ENCODE peak calls at places on chromosomes 1 and 21, in ten cellular contexts. One of them, this sample, is unnamed. For H3K4me1, the result is how much of the 10 kb centered on the place peaks cover.

GRCh38 chr1:172882385-172882784 is 168.4 kb downstream of the TNFSF18 start:
- DNase-seq in upper lobe of right lung: no peak
- DNase-seq in mammary epithelial cell: no peak
- DNase-seq in kidney: no peak
- DNase-seq in IMR-90: no peak
- DNase-seq in transverse colon: no peak
- DNase-seq in testis: no peak
- DNase-seq in pancreas: no peak
- DNase-seq in hepatocyte: no peak
- DNase-seq in prostate gland: no peak
- DNase-seq in this sample: no peak

GRCh38 chr1:197343663-197344273 is 75.7 kb downstream of the CRB1 start:
- DNase-seq in upper lobe of right lung: no peak
- DNase-seq in mammary epithelial cell: no peak
- DNase-seq in kidney: no peak
- DNase-seq in IMR-90: no peak
- DNase-seq in transverse colon: no peak
- DNase-seq in testis: peak
- DNase-seq in pancreas: no peak
- DNase-seq in hepatocyte: no peak
- DNase-seq in prostate gland: no peak
- DNase-seq in this sample: no peak

GRCh38 chr1:74712863-74713262 is 20.0 kb downstream of the CRYZ start:
- DNase-seq in upper lobe of right lung: no peak
- DNase-seq in mammary epithelial cell: no peak
- DNase-seq in kidney: no peak
- DNase-seq in IMR-90: peak
- DNase-seq in transverse colon: no peak
- DNase-seq in testis: no peak
- DNase-seq in pancreas: no peak
- DNase-seq in hepatocyte: no peak
- DNase-seq in prostate gland: no peak
- DNase-seq in this sample: no peak

GRCh38 chr1:19758227-19758830 is 41.4 kb downstream of the TMCO4 start:
- DNase-seq in upper lobe of right lung: peak
- DNase-seq in mammary epithelial cell: peak
- DNase-seq in kidney: no peak
- DNase-seq in IMR-90: peak
- DNase-seq in transverse colon: no peak
- DNase-seq in testis: no peak
- DNase-seq in pancreas: no peak
- DNase-seq in hepatocyte: peak
- DNase-seq in prostate gland: no peak
- DNase-seq in this sample: no peak

GRCh38 chr21:21268061-21268471 is 269.9 kb downstream of the NCAM2 start:
- DNase-seq in upper lobe of right lung: no peak
- DNase-seq in mammary epithelial cell: no peak
- DNase-seq in kidney: no peak
- DNase-seq in IMR-90: peak
- DNase-seq in transverse colon: no peak
- DNase-seq in testis: peak
- DNase-seq in pancreas: no peak
- DNase-seq in hepatocyte: no peak
- DNase-seq in prostate gland: no peak
- DNase-seq in this sample: no peak

GRCh38 chr1:29475256-29475800 is 239.0 kb downstream of the PTPRU start:
- DNase-seq in upper lobe of right lung: no peak
- DNase-seq in mammary epithelial cell: no peak
- DNase-seq in kidney: no peak
- DNase-seq in IMR-90: no peak
- DNase-seq in transverse colon: no peak
- DNase-seq in testis: no peak
- DNase-seq in pancreas: no peak
- DNase-seq in hepatocyte: no peak
- DNase-seq in prostate gland: no peak
- DNase-seq in this sample: no peak

GRCh38 chr1:81812712-81813111 is 12.0 kb downstream of the ADGRL2 start:
- DNase-seq in upper lobe of right lung: no peak
- DNase-seq in mammary epithelial cell: no peak
- DNase-seq in kidney: no peak
- DNase-seq in IMR-90: peak
- DNase-seq in transverse colon: no peak
- DNase-seq in testis: no peak
- DNase-seq in pancreas: no peak
- DNase-seq in hepatocyte: no peak
- DNase-seq in prostate gland: no peak
- DNase-seq in this sample: no peak

GRCh38 chr1:172654535-172654934 is 4.4 kb upstream of the FASLG start:
- DNase-seq in upper lobe of right lung: no peak
- DNase-seq in mammary epithelial cell: peak
- DNase-seq in kidney: no peak
- DNase-seq in IMR-90: peak
- DNase-seq in transverse colon: no peak
- DNase-seq in testis: no peak
- DNase-seq in pancreas: no peak
- DNase-seq in hepatocyte: peak
- DNase-seq in prostate gland: no peak
- DNase-seq in this sample: no peak

GRCh38 chr1:213104604-213105003 is 53.6 kb downstream of the RPS6KC1 start:
- DNase-seq in upper lobe of right lung: no peak
- DNase-seq in mammary epithelial cell: no peak
- DNase-seq in kidney: no peak
- DNase-seq in IMR-90: no peak
- DNase-seq in transverse colon: no peak
- DNase-seq in testis: no peak
- DNase-seq in pancreas: no peak
- DNase-seq in hepatocyte: no peak
- DNase-seq in prostate gland: no peak
- DNase-seq in this sample: no peak

GRCh38 chr1:157105988-157106812 is 6.6 kb upstream of the ETV3L start:
- DNase-seq in upper lobe of right lung: peak
- DNase-seq in mammary epithelial cell: peak
- DNase-seq in kidney: no peak
- DNase-seq in IMR-90: peak
- DNase-seq in transverse colon: peak
- DNase-seq in testis: no peak
- DNase-seq in pancreas: peak
- DNase-seq in hepatocyte: peak
- DNase-seq in prostate gland: no peak
- DNase-seq in this sample: no peak

GRCh38 chr1:109825774-109826173 is 62.1 kb upstream of the EPS8L3 start:
- DNase-seq in upper lobe of right lung: no peak
- DNase-seq in mammary epithelial cell: no peak
- DNase-seq in kidney: no peak
- DNase-seq in IMR-90: no peak
- DNase-seq in transverse colon: no peak
- DNase-seq in testis: no peak
- DNase-seq in pancreas: no peak
- DNase-seq in hepatocyte: no peak
- DNase-seq in prostate gland: no peak
- DNase-seq in this sample: no peak

GRCh38 chr1:109827986-109828385 is 64.3 kb upstream of the EPS8L3 start:
- DNase-seq in upper lobe of right lung: no peak
- DNase-seq in mammary epithelial cell: no peak
- DNase-seq in kidney: no peak
- DNase-seq in IMR-90: no peak
- DNase-seq in transverse colon: no peak
- DNase-seq in testis: no peak
- DNase-seq in pancreas: no peak
- DNase-seq in hepatocyte: no peak
- DNase-seq in prostate gland: no peak
- DNase-seq in this sample: no peak

GRCh38 chr1:109826930-109827349 is 63.2 kb upstream of the EPS8L3 start:
- DNase-seq in upper lobe of right lung: peak
- DNase-seq in mammary epithelial cell: no peak
- DNase-seq in kidney: no peak
- DNase-seq in IMR-90: no peak
- DNase-seq in transverse colon: no peak
- DNase-seq in testis: peak
- DNase-seq in pancreas: no peak
- DNase-seq in hepatocyte: no peak
- DNase-seq in prostate gland: no peak
- DNase-seq in this sample: no peak

GRCh38 chr1:109827466-109827865 is 63.7 kb upstream of the EPS8L3 start:
- DNase-seq in upper lobe of right lung: no peak
- DNase-seq in mammary epithelial cell: peak
- DNase-seq in kidney: no peak
- DNase-seq in IMR-90: no peak
- DNase-seq in transverse colon: no peak
- DNase-seq in testis: no peak
- DNase-seq in pancreas: no peak
- DNase-seq in hepatocyte: no peak
- DNase-seq in prostate gland: no peak
- DNase-seq in this sample: no peak

GRCh38 chr1:109826446-109826845 is 62.7 kb upstream of the EPS8L3 start:
- DNase-seq in upper lobe of right lung: no peak
- DNase-seq in mammary epithelial cell: no peak
- DNase-seq in kidney: no peak
- DNase-seq in IMR-90: no peak
- DNase-seq in transverse colon: no peak
- DNase-seq in testis: no peak
- DNase-seq in pancreas: no peak
- DNase-seq in hepatocyte: no peak
- DNase-seq in prostate gland: no peak
- DNase-seq in this sample: no peak
- H3K4me1 ChIP-seq in upper lobe of right lung: half or more
- H3K4me1 ChIP-seq in mammary epithelial cell: under half
- H3K4me1 ChIP-seq in kidney: under half
- H3K4me1 ChIP-seq in IMR-90: under half
- H3K4me1 ChIP-seq in transverse colon: under half
- H3K4me1 ChIP-seq in testis: under half
- H3K4me1 ChIP-seq in pancreas: under half
- H3K4me1 ChIP-seq in hepatocyte: under half
- H3K4me1 ChIP-seq in prostate gland: under half
- H3K4me1 ChIP-seq in this sample: under half

GRCh38 chr1:228734881-228735801 is at the start of gene RHOU:
- DNase-seq in upper lobe of right lung: peak
- DNase-seq in mammary epithelial cell: peak
- DNase-seq in kidney: peak
- DNase-seq in IMR-90: peak
- DNase-seq in transverse colon: peak
- DNase-seq in testis: peak
- DNase-seq in pancreas: peak
- DNase-seq in hepatocyte: peak
- DNase-seq in prostate gland: peak
- DNase-seq in this sample: peak

GRCh38 chr1:228735871-228736586 is 750 bp downstream of the RHOU start:
- DNase-seq in upper lobe of right lung: peak
- DNase-seq in mammary epithelial cell: no peak
- DNase-seq in kidney: peak
- DNase-seq in IMR-90: peak
- DNase-seq in transverse colon: peak
- DNase-seq in testis: peak
- DNase-seq in pancreas: peak
- DNase-seq in hepatocyte: peak
- DNase-seq in prostate gland: peak
- DNase-seq in this sample: peak

GRCh38 chr1:228739826-228740225 is 4.5 kb downstream of the RHOU start:
- DNase-seq in upper lobe of right lung: no peak
- DNase-seq in mammary epithelial cell: no peak
- DNase-seq in kidney: no peak
- DNase-seq in IMR-90: no peak
- DNase-seq in transverse colon: no peak
- DNase-seq in testis: no peak
- DNase-seq in pancreas: no peak
- DNase-seq in hepatocyte: no peak
- DNase-seq in prostate gland: no peak
- DNase-seq in this sample: no peak

GRCh38 chr1:228736844-228737415 is 1.7 kb downstream of the RHOU start:
- DNase-seq in upper lobe of right lung: no peak
- DNase-seq in mammary epithelial cell: no peak
- DNase-seq in kidney: no peak
- DNase-seq in IMR-90: no peak
- DNase-seq in transverse colon: no peak
- DNase-seq in testis: no peak
- DNase-seq in pancreas: no peak
- DNase-seq in hepatocyte: no peak
- DNase-seq in prostate gland: no peak
- DNase-seq in this sample: no peak

DNA sequence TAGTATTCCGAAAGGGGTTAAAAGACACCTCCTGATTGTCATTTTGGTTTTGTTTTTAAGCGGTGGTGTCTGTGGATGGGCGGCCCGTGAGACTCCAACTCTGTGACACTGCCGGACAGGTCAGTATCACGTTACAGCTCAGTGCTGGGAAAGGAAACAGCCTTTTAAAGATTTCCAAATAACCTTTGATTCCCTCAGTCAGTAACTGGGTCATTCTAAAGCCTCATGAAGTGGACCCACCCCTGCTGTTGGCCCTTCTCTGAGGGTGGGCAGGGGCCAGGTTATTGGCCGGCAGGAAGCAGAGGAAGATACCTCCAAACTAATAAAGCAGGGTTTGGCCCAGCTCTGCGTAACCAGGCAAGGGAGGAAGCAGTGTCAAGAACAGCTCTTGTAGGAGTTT is 2.3 kb downstream of the RHOU start:
- DNase-seq in upper lobe of right lung: no peak
- DNase-seq in mammary epithelial cell: no peak
- DNase-seq in kidney: no peak
- DNase-seq in IMR-90: no peak
- DNase-seq in transverse colon: peak
- DNase-seq in testis: peak
- DNase-seq in pancreas: no peak
- DNase-seq in hepatocyte: no peak
- DNase-seq in prostate gland: no peak
- DNase-seq in this sample: no peak
- H3K4me3 ChIP-seq in upper lobe of right lung: peak
- H3K4me3 ChIP-seq in mammary epithelial cell: no peak
- H3K4me3 ChIP-seq in kidney: peak
- H3K4me3 ChIP-seq in IMR-90: no peak
- H3K4me3 ChIP-seq in transverse colon: peak
- H3K4me3 ChIP-seq in testis: peak
- H3K4me3 ChIP-seq in pancreas: peak
- H3K4me3 ChIP-seq in hepatocyte: peak
- H3K4me3 ChIP-seq in prostate gland: peak
- H3K4me3 ChIP-seq in this sample: peak

DNA sequence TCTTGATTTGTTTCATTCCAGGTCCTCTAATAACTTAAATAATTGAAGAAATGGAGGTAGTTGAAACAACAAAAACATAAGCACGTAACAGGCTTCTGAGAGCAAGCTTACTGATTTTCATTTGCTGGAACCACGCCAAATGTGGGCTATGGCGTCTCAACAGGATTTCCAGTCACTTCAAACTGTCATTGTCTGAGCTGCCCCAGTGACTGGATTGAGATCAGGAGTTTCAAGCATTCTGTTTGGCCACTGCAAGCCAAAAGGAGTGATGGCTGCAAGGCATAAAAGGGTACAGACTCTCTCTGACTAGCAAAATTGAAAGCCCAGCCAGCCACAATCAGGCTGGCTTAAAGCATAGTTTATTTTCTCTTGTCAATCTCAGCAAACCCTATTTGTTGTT is 289.9 kb downstream of the DPYD start:
- DNase-seq in upper lobe of right lung: no peak
- DNase-seq in mammary epithelial cell: no peak
- DNase-seq in kidney: no peak
- DNase-seq in IMR-90: no peak
- DNase-seq in transverse colon: no peak
- DNase-seq in testis: peak
- DNase-seq in pancreas: no peak
- DNase-seq in hepatocyte: no peak
- DNase-seq in prostate gland: no peak
- DNase-seq in this sample: no peak
- H3K27ac ChIP-seq in upper lobe of right lung: no peak
- H3K27ac ChIP-seq in mammary epithelial cell: no peak
- H3K27ac ChIP-seq in kidney: no peak
- H3K27ac ChIP-seq in IMR-90: no peak
- H3K27ac ChIP-seq in transverse colon: no peak
- H3K27ac ChIP-seq in testis: no peak
- H3K27ac ChIP-seq in pancreas: no peak
- H3K27ac ChIP-seq in hepatocyte: no peak
- H3K27ac ChIP-seq in prostate gland: no peak
- H3K27ac ChIP-seq in this sample: no peak

GRCh38 chr1:8093221-8093980 is 67.3 kb upstream of the ERRFI1 start:
- DNase-seq in upper lobe of right lung: no peak
- DNase-seq in mammary epithelial cell: no peak
- DNase-seq in kidney: no peak
- DNase-seq in IMR-90: no peak
- DNase-seq in transverse colon: peak
- DNase-seq in testis: no peak
- DNase-seq in pancreas: no peak
- DNase-seq in hepatocyte: no peak
- DNase-seq in prostate gland: no peak
- DNase-seq in this sample: no peak
- H3K4me1 ChIP-seq in upper lobe of right lung: under half
- H3K4me1 ChIP-seq in mammary epithelial cell: half or more
- H3K4me1 ChIP-seq in kidney: under half
- H3K4me1 ChIP-seq in IMR-90: under half
- H3K4me1 ChIP-seq in transverse colon: under half
- H3K4me1 ChIP-seq in testis: under half
- H3K4me1 ChIP-seq in pancreas: under half
- H3K4me1 ChIP-seq in hepatocyte: under half
- H3K4me1 ChIP-seq in prostate gland: under half
- H3K4me1 ChIP-seq in this sample: under half